ENCODE peak calls at places on chromosomes 4 and X, in six cellular contexts. S is neural progenitor cell; T is stimulated activated effector memory CD8-positive, alpha-beta T cell treated with anti-CD3 and anti-CD28 coated beads, Interleukin-12 subunit alpha, Interleukin-12 subunit beta, amount 100 ng/mL, for 72 hours; A is suprapubic skin; V is hippocampal formation; Z is effector memory CD4-positive, alpha-beta T cell. P is an unnamed sample.

GRCh38 chr4:48300004-48300403 is 30.4 kb upstream of the TEC start:
- DNase-seq in V (no peak), Z (no peak), S (no peak), T (no peak), A (no peak), P (no peak)

GRCh38 chrX:26442340-26442739 is 226.4 kb downstream of the MAGEB5 start:
- DNase-seq in A (no peak), V (no peak), Z (no peak), S (peak), T (no peak), P (peak)

GRCh38 chr4:95129708-95130343 is 372.1 kb downstream of the BMPR1B start:
- DNase-seq in Z (no peak), A (no peak), V (peak), T (no peak), S (no peak), P (peak)

GRCh38 chr4:8917868-8918783 is 46.5 kb upstream of the HMX1 start:
- DNase-seq in T (peak), S (peak), V (peak), A (peak), Z (no peak), P (peak)

GRCh38 chrX:1480082-1480785 is 27.5 kb upstream of the ASMTL start:
- DNase-seq in A (no peak), V (no peak), Z (no peak), S (no peak), T (peak), P (no peak)

GRCh38 chr4:158094413-158095110 is 78.3 kb downstream of the GASK1B start:
- DNase-seq in Z (no peak), V (no peak), S (no peak), T (no peak), A (no peak), P (peak)

GRCh38 chr4:25002679-25003078 is 28.1 kb downstream of the LGI2 start:
- DNase-seq in T (no peak), S (no peak), Z (no peak), V (no peak), A (no peak), P (no peak)

GRCh38 chrX:7294483-7294882 is 146.5 kb upstream of the PUDP start:
- DNase-seq in Z (no peak), S (no peak), V (no peak), T (no peak), A (no peak), P (no peak)

GRCh38 chrX:100408643-100409315 is 1.3 kb downstream of the PCDH19 start:
- DNase-seq in A (no peak), S (peak), V (no peak), T (no peak), Z (no peak), P (no peak)

GRCh38 chrX:47751670-47752069 is 85.0 kb upstream of the ZNF81 start:
- DNase-seq in V (no peak), T (peak), S (peak), Z (no peak), A (no peak), P (peak)

GRCh38 chr4:24973471-24974251 is 57.1 kb downstream of the LGI2 start:
- DNase-seq in S (no peak), V (no peak), Z (no peak), A (no peak), T (no peak), P (no peak)

GRCh38 chr4:7003176-7003878 is 39.8 kb upstream of the TADA2B start:
- DNase-seq in S (no peak), T (no peak), A (peak), Z (no peak), V (no peak), P (no peak)

GRCh38 chrX:8783100-8784098 is 17.8 kb downstream of the FAM9A start:
- DNase-seq in T (peak), Z (no peak), V (no peak), S (peak), A (no peak), P (peak)

GRCh38 chrX:10111364-10112148 is 45.2 kb upstream of the CLCN4 start:
- DNase-seq in Z (peak), V (no peak), S (no peak), T (peak), A (no peak), P (no peak)

GRCh38 chrX:114959729-114960128 is 57.7 kb downstream of the IL13RA2 start:
- DNase-seq in A (no peak), Z (no peak), S (peak), V (peak), T (no peak), P (no peak)

GRCh38 chrX:43655151-43655676 is 885 bp upstream of the MAOA start:
- DNase-seq in T (peak), V (no peak), A (peak), Z (no peak), S (peak), P (peak)